ENCODE peak calls at places on chromosomes 1 and 21, in four cellular contexts. One of them, this sample, is unnamed.

GRCh38 chr1:243742814-243743213 is 107.2 kb downstream of the AKT3 start:
- DNase-seq in K562: no peak
- DNase-seq in GM12878: no peak
- DNase-seq in HepG2: no peak
- DNase-seq in this sample: no peak

GRCh38 chr1:204036882-204037645 is 35.9 kb upstream of the SOX13 start:
- DNase-seq in K562: no peak
- DNase-seq in GM12878: no peak
- DNase-seq in HepG2: no peak
- DNase-seq in this sample: no peak

GRCh38 chr1:36962991-36963390 is 71.3 kb downstream of the GRIK3 start:
- DNase-seq in HepG2: no peak
- DNase-seq in K562: no peak
- DNase-seq in GM12878: no peak
- DNase-seq in this sample: no peak

GRCh38 chr1:67945733-67946374 is 104.6 kb downstream of the DIRAS3 start:
- DNase-seq in K562: no peak
- DNase-seq in GM12878: no peak
- DNase-seq in HepG2: no peak
- DNase-seq in this sample: no peak

GRCh38 chr1:10635385-10635896 is 160.7 kb downstream of the PEX14 start:
- DNase-seq in K562: no peak
- DNase-seq in GM12878: no peak
- DNase-seq in HepG2: no peak
- DNase-seq in this sample: no peak

GRCh38 chr1:202117898-202118371 is 4.8 kb upstream of the GPR37L1 start:
- DNase-seq in GM12878: no peak
- DNase-seq in HepG2: peak
- DNase-seq in K562: no peak
- DNase-seq in this sample: peak

GRCh38 chr1:187870567-187870966 is 1041.8 kb downstream of the PLA2G4A start:
- DNase-seq in K562: no peak
- DNase-seq in GM12878: no peak
- DNase-seq in HepG2: no peak
- DNase-seq in this sample: no peak

GRCh38 chr1:191498318-191498717 is 659.9 kb upstream of the RGS18 start:
- DNase-seq in GM12878: no peak
- DNase-seq in HepG2: no peak
- DNase-seq in K562: peak
- DNase-seq in this sample: no peak

GRCh38 chr1:93708734-93709481 is 27.3 kb upstream of the BCAR3 start:
- DNase-seq in K562: no peak
- DNase-seq in GM12878: no peak
- DNase-seq in HepG2: no peak
- DNase-seq in this sample: no peak

DNA sequence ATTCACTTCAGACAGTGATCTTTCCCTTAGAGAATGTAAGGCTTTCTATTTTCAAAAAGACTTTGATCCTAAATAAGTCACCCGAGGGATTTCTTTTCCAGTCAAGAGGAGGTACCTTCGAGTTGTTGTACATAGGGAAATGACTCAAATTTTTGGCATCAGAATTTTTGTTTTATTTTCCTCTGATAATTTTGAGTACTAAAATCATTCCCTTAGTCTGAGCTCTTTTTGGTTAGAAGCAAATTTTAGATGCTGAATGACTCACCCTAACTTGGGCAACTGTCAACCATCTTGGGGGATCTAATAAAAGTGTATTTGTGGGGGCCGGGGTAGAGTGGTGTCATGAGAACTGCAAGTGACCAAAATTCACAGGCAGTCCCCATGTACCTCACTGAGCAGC is 193.9 kb downstream of the DHRS3 start:
- DNase-seq in HepG2: no peak
- DNase-seq in GM12878: no peak
- DNase-seq in K562: no peak
- DNase-seq in this sample: no peak
- TF ChIP-seq CHD4 in HepG2: no peak
- TF ChIP-seq CHD4 in GM12878: no peak
- TF ChIP-seq CHD4 in K562: no peak
- TF ChIP-seq CHD4 in this sample: no peak

GRCh38 chr1:108590947-108591346 is 31.0 kb downstream of the EEIG2 start:
- DNase-seq in K562: no peak
- DNase-seq in HepG2: no peak
- DNase-seq in GM12878: no peak
- DNase-seq in this sample: peak
- TF ChIP-seq CHD4 in K562: no peak
- TF ChIP-seq CHD4 in HepG2: no peak
- TF ChIP-seq CHD4 in GM12878: no peak
- TF ChIP-seq CHD4 in this sample: no peak

DNA sequence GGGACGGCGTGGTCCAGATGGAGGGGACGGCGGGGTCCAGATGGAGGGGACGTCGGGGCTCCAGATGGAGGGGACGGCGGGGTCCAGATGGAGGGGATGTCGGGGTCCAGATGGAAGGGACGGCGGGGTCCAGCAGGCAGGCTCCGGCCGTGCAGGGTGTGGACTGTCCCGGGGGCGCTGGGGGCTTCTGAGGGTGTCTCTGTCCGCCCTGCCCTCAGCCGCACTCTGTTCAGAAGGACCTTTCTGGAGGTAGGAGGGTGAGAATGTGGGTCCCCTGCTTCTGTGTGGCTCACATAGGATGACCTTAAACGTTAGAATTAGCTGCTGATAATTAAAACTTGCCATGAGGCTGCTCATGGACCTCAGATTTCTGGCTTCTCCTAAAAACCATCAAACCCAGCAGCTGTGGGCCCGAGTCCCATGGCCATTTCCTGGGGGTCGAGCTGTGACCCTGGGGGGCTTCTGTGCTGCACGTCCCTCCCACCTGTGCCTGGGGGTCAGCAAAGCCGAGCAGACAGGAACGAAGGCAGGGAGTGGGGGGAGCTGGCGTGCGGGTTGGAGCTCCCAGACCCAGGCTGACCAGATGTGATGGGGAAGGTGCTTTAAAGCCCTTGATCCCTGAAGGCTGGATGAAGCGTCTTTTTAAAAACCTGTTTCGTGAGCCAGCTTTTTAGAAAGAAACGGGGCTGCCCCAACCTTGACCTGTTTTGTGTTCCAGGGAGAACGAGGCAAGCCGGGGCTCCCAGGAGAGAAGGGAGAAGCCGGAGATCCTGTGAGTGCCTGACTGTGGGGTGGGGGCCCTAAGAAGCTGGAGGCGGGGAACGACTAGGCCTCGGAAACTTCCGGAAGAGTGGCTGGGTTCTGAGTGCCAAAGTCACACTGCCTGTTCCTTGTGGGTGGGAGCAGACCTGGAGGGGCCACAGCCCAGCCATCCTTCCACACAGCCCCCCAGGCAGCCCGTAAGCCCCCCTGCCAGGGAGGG is 7.1 kb downstream of the COL6A1 start:
- DNase-seq in K562: no peak
- DNase-seq in HepG2: no peak
- DNase-seq in GM12878: no peak
- DNase-seq in this sample: no peak
- TF ChIP-seq CHD4 in K562: no peak
- TF ChIP-seq CHD4 in HepG2: no peak
- TF ChIP-seq CHD4 in GM12878: no peak
- TF ChIP-seq CHD4 in this sample: no peak

GRCh38 chr1:232501174-232501573 is 128.8 kb downstream of the SIPA1L2 start:
- DNase-seq in GM12878: no peak
- DNase-seq in K562: no peak
- DNase-seq in HepG2: no peak
- DNase-seq in this sample: no peak
- TF ChIP-seq CHD4 in GM12878: no peak
- TF ChIP-seq CHD4 in K562: no peak
- TF ChIP-seq CHD4 in HepG2: no peak
- TF ChIP-seq CHD4 in this sample: no peak

GRCh38 chr1:221643404-221644175 is 98.3 kb downstream of the DUSP10 start:
- DNase-seq in K562: no peak
- DNase-seq in HepG2: no peak
- DNase-seq in GM12878: peak
- DNase-seq in this sample: no peak
- TF ChIP-seq CHD4 in K562: no peak
- TF ChIP-seq CHD4 in HepG2: no peak
- TF ChIP-seq CHD4 in GM12878: no peak
- TF ChIP-seq CHD4 in this sample: no peak

GRCh38 chr1:159448181-159448580 is 8.7 kb downstream of the OR10J1 start:
- DNase-seq in GM12878: no peak
- DNase-seq in HepG2: no peak
- DNase-seq in K562: no peak
- DNase-seq in this sample: no peak
- TF ChIP-seq CHD4 in GM12878: no peak
- TF ChIP-seq CHD4 in HepG2: no peak
- TF ChIP-seq CHD4 in K562: no peak
- TF ChIP-seq CHD4 in this sample: no peak

GRCh38 chr1:246012271-246012854 is 494.7 kb downstream of the SMYD3 start:
- DNase-seq in GM12878: no peak
- DNase-seq in K562: peak
- DNase-seq in HepG2: peak
- DNase-seq in this sample: peak
- TF ChIP-seq CHD4 in GM12878: no peak
- TF ChIP-seq CHD4 in K562: no peak
- TF ChIP-seq CHD4 in HepG2: no peak
- TF ChIP-seq CHD4 in this sample: no peak

DNA sequence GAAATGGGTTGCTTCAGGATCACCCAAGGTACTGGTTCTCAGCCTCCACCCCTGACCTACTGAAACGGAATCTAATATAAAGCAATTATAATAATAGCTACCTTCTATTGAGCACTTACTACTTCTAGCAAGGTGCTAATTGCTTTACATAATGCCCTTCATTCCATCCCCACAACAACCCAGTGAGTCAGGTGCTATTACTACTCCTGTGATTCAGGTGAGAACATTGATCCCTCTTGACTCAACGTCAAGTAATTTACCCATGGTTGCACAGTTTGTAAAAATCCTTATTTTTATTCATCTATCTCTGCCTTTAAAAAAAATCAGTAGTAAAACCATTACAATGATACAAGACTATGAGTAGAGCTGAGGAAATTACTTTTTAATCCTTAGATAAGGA is 85.2 kb downstream of the UCHL5 start:
- DNase-seq in K562: no peak
- DNase-seq in HepG2: no peak
- DNase-seq in GM12878: no peak
- DNase-seq in this sample: no peak
- TF ChIP-seq CHD4 in K562: no peak
- TF ChIP-seq CHD4 in HepG2: no peak
- TF ChIP-seq CHD4 in GM12878: no peak
- TF ChIP-seq CHD4 in this sample: no peak

This sample was measured in A549.